ENCODE peak calls at places on chromosomes 7 and 10, in nine cellular contexts. One of them, this sample, is unnamed.

GRCh38 chr10:69419096-69419760 is 2.5 kb upstream of the TACR2 start:
- DNase-seq in Panc1: no peak
- DNase-seq in choroid plexus epithelial cell: no peak
- DNase-seq in endothelial cell of umbilical vein: no peak
- DNase-seq in MM.1S: no peak
- DNase-seq in IMR-90: no peak
- DNase-seq in A549: no peak
- DNase-seq in GM23338: no peak
- DNase-seq in cardiac muscle cell: no peak
- DNase-seq in this sample: no peak

GRCh38 chr10:117442944-117443676 is 67.9 kb upstream of the PDZD8 start:
- DNase-seq in MM.1S: peak; percentile 46
- DNase-seq in cardiac muscle cell: peak; percentile 80
- DNase-seq in endothelial cell of umbilical vein: peak; percentile 87
- DNase-seq in GM23338: peak; percentile 95
- DNase-seq in IMR-90: peak; percentile 32
- DNase-seq in Panc1: no peak
- DNase-seq in A549: peak; percentile 77
- DNase-seq in choroid plexus epithelial cell: peak; percentile 81
- DNase-seq in this sample: peak; percentile 97

GRCh38 chr10:74612195-74612594 is 214.2 kb upstream of the KAT6B start:
- DNase-seq in A549: no peak
- DNase-seq in MM.1S: no peak
- DNase-seq in IMR-90: peak; percentile 42
- DNase-seq in choroid plexus epithelial cell: peak; percentile 32
- DNase-seq in cardiac muscle cell: no peak
- DNase-seq in endothelial cell of umbilical vein: no peak
- DNase-seq in Panc1: no peak
- DNase-seq in GM23338: no peak
- DNase-seq in this sample: peak; percentile 13

GRCh38 chr7:4675771-4676373 is 6.2 kb upstream of the FOXK1 start:
- DNase-seq in GM23338: no peak
- DNase-seq in A549: no peak
- DNase-seq in choroid plexus epithelial cell: no peak
- DNase-seq in IMR-90: no peak
- DNase-seq in endothelial cell of umbilical vein: no peak
- DNase-seq in Panc1: no peak
- DNase-seq in MM.1S: no peak
- DNase-seq in cardiac muscle cell: no peak
- DNase-seq in this sample: no peak

GRCh38 chr7:39105720-39106119 is 128.0 kb downstream of the POU6F2 start:
- DNase-seq in A549: no peak
- DNase-seq in GM23338: no peak
- DNase-seq in MM.1S: no peak
- DNase-seq in endothelial cell of umbilical vein: no peak
- DNase-seq in IMR-90: no peak
- DNase-seq in choroid plexus epithelial cell: no peak
- DNase-seq in cardiac muscle cell: no peak
- DNase-seq in Panc1: no peak
- DNase-seq in this sample: no peak

GRCh38 chr7:78794101-78794500 is 659.4 kb downstream of the MAGI2 start:
- DNase-seq in MM.1S: no peak
- DNase-seq in Panc1: no peak
- DNase-seq in cardiac muscle cell: no peak
- DNase-seq in choroid plexus epithelial cell: peak; percentile 5
- DNase-seq in IMR-90: peak; percentile 82
- DNase-seq in GM23338: peak; percentile 64
- DNase-seq in endothelial cell of umbilical vein: no peak
- DNase-seq in A549: no peak
- DNase-seq in this sample: no peak

GRCh38 chr7:154744226-154744860 is 258.6 kb downstream of the PAXIP1 start:
- DNase-seq in MM.1S: peak; percentile 28
- DNase-seq in choroid plexus epithelial cell: peak; percentile 2
- DNase-seq in cardiac muscle cell: peak; percentile 57
- DNase-seq in Panc1: peak; percentile 25
- DNase-seq in IMR-90: no peak
- DNase-seq in GM23338: peak; percentile 44
- DNase-seq in A549: peak; percentile 21
- DNase-seq in endothelial cell of umbilical vein: no peak
- DNase-seq in this sample: peak; percentile 0

GRCh38 chr10:77801474-77802238 is 124.9 kb downstream of the DLG5 start:
- DNase-seq in A549: no peak
- DNase-seq in endothelial cell of umbilical vein: no peak
- DNase-seq in GM23338: no peak
- DNase-seq in Panc1: no peak
- DNase-seq in cardiac muscle cell: no peak
- DNase-seq in IMR-90: peak; percentile 52
- DNase-seq in choroid plexus epithelial cell: no peak
- DNase-seq in MM.1S: peak; percentile 87
- DNase-seq in this sample: peak; percentile 56

GRCh38 chr10:101986277-101986971 is 69.5 kb downstream of the ARMH3 start:
- DNase-seq in GM23338: no peak
- DNase-seq in Panc1: no peak
- DNase-seq in endothelial cell of umbilical vein: peak; percentile 47
- DNase-seq in choroid plexus epithelial cell: peak; percentile 53
- DNase-seq in IMR-90: no peak
- DNase-seq in MM.1S: peak; percentile 25
- DNase-seq in cardiac muscle cell: peak; percentile 42
- DNase-seq in A549: no peak
- DNase-seq in this sample: no peak

DNA sequence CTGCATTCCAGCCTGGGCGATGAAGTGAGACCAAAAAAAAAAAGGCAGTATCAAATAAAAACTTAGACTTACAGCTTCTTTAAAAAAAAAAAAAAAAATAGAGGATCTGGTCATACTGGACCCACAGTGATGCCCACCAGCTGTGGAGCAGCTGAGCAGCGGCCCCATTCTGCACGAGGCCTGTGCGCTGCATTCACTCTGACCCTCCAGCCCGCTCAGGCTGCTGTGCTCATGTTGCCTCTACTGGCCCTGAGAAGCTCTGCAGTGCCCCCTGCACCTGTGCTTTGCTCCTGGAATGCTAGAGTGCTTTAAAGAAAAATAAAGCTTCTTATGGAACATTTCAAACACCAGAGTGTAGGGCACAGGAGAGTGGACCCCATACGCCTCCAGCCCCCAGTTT is 33.2 kb downstream of the TMEM120A start:
- DNase-seq in choroid plexus epithelial cell: no peak
- DNase-seq in Panc1: no peak
- DNase-seq in MM.1S: no peak
- DNase-seq in A549: no peak
- DNase-seq in cardiac muscle cell: no peak
- DNase-seq in endothelial cell of umbilical vein: no peak
- DNase-seq in IMR-90: no peak
- DNase-seq in GM23338: peak; percentile 65
- DNase-seq in this sample: no peak
- TF ChIP-seq CTCF in choroid plexus epithelial cell: peak; percentile 32
- TF ChIP-seq CTCF in Panc1: no peak
- TF ChIP-seq CTCF in MM.1S: no peak
- TF ChIP-seq CTCF in A549: no peak
- TF ChIP-seq CTCF in cardiac muscle cell: peak; percentile 5
- TF ChIP-seq CTCF in endothelial cell of umbilical vein: no peak
- TF ChIP-seq CTCF in IMR-90: no peak
- TF ChIP-seq CTCF in GM23338: peak; percentile 39
- TF ChIP-seq CTCF in this sample: no peak

DNA sequence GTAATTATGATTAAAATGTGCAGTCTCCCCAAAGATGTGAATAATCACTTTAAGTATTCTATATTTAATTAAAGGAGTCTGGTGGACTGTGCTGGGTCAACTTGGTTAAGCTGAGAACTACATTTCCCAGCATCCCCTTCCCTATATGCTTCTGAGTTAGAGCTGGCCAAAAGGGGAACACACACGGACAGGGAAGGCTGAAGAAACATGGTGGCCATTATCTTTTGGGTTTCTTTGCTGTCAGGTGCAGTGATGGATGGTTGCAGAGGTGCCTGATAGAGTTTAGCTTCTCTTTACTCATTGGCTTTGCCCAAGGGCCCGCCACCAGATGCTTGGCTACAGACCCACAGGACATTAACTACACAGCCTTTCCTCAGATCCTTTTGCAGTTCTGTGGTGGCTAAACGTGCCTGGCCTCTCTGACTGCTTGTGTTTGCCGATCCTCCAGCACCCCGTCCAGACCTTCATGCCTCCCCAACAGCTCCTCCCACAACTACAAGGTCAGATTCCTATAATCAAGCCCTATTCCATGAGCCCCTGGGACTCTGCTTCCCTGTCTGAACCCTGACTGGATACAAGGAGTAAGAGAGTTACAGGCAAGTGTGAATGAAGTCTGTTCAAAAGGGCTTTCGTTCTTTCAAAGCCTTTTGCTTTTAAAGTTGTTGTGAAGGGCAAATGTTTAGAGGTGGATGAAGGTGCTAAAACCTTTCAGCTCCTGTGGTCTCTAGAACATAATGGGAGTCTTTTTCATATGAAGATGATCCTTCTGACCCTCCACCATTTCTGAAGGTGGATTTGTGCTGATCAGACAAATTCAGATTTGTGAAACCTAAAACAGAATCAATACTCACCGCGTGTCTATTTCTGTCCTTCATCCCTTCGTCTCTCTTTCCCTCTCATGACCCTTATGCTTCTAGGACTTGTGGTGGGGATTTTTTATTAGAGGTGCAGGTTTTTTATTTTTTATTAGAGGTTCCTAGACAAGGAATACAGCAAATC is 21.5 kb downstream of the BUB3 start:
- DNase-seq in IMR-90: no peak
- DNase-seq in MM.1S: no peak
- DNase-seq in choroid plexus epithelial cell: no peak
- DNase-seq in A549: no peak
- DNase-seq in GM23338: no peak
- DNase-seq in cardiac muscle cell: no peak
- DNase-seq in Panc1: no peak
- DNase-seq in endothelial cell of umbilical vein: no peak
- DNase-seq in this sample: no peak
- TF ChIP-seq CTCF in IMR-90: no peak
- TF ChIP-seq CTCF in MM.1S: no peak
- TF ChIP-seq CTCF in choroid plexus epithelial cell: no peak
- TF ChIP-seq CTCF in A549: no peak
- TF ChIP-seq CTCF in GM23338: no peak
- TF ChIP-seq CTCF in cardiac muscle cell: no peak
- TF ChIP-seq CTCF in Panc1: no peak
- TF ChIP-seq CTCF in endothelial cell of umbilical vein: no peak
- TF ChIP-seq CTCF in this sample: no peak

GRCh38 chr10:131448883-131449282 is 137.4 kb upstream of the TCERG1L start:
- DNase-seq in MM.1S: no peak
- DNase-seq in endothelial cell of umbilical vein: no peak
- DNase-seq in cardiac muscle cell: no peak
- DNase-seq in A549: no peak
- DNase-seq in GM23338: no peak
- DNase-seq in Panc1: no peak
- DNase-seq in choroid plexus epithelial cell: no peak
- DNase-seq in IMR-90: no peak
- DNase-seq in this sample: no peak
- TF ChIP-seq CTCF in MM.1S: no peak
- TF ChIP-seq CTCF in endothelial cell of umbilical vein: no peak
- TF ChIP-seq CTCF in cardiac muscle cell: no peak
- TF ChIP-seq CTCF in A549: no peak
- TF ChIP-seq CTCF in GM23338: no peak
- TF ChIP-seq CTCF in Panc1: no peak
- TF ChIP-seq CTCF in choroid plexus epithelial cell: no peak
- TF ChIP-seq CTCF in IMR-90: no peak
- TF ChIP-seq CTCF in this sample: no peak

DNA sequence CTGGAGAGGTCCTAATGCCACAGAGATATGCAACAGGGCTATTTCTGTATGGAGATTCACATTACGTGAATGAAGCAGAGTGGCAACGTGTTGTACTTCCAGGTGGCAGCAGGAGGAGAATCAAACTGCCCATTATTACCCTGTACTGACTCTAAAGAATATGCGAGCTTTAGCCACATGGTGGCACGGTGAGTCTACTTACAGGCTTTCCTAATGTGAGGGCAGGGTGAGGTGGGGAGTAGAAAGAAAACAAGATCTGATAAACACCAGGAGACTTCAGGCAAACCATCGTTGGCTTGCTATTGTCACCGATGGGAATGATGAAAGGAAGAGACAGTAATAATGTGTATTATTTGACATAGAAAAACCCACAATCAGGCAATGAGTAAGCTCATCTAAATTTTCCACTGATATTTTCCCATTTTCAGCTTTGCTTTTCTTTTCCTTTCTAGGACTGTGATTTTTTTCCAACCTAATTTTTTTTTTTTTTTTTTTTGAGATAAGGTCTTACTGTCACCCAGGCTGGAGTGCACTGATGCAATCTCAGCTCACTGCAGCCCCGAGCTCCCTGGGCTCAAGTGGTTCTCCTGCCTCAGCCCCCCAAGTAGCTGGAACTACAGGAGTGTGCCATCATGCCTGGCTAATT is 164.3 kb downstream of the BTAF1 start:
- DNase-seq in Panc1: peak; percentile 84
- DNase-seq in MM.1S: peak; percentile 94
- DNase-seq in endothelial cell of umbilical vein: peak; percentile 91
- DNase-seq in cardiac muscle cell: peak; percentile 80
- DNase-seq in GM23338: peak; percentile 94
- DNase-seq in choroid plexus epithelial cell: peak; percentile 92
- DNase-seq in IMR-90: peak; percentile 82
- DNase-seq in A549: peak; percentile 86
- DNase-seq in this sample: peak; percentile 89
- TF ChIP-seq CTCF in Panc1: peak; percentile 92
- TF ChIP-seq CTCF in MM.1S: peak; percentile 94
- TF ChIP-seq CTCF in endothelial cell of umbilical vein: peak; percentile 82
- TF ChIP-seq CTCF in cardiac muscle cell: peak; percentile 78
- TF ChIP-seq CTCF in GM23338: peak; percentile 87
- TF ChIP-seq CTCF in choroid plexus epithelial cell: peak; percentile 92
- TF ChIP-seq CTCF in IMR-90: peak; percentile 96
- TF ChIP-seq CTCF in A549: peak; percentile 94
- TF ChIP-seq CTCF in this sample: peak; percentile 94

DNA sequence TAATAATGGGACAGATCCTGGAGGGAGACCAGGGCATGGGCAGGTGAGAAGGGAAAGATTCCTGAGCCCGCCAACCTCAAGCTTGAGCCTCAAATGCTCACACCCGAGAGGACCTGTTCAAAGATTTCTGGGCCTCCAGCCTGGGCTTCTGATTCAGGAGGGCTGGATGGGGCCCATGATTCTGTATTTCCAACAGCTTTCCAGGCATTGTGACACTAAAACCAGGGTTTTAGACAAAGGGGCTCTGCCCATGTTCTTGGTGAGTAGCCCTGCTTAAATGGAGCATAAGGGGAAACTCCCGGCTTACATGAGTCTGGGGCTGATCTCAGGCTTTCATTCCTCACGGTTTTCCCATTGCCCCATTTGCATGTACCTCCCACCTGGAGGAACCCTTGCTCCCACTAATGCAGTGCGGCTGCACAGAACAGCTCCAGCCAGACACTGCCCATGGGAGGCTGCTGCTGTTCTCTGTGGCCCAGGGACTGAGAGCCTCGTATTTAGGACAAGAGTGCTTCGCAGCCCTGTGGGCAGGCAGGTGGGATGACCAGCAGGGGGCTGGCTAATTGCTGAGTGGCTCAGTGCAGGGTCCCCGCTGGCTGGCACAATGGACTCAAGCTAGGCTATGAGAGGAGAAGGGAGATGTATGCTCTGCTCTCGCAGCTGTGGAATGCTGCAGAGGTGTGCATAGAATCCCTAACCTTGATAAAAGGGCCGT is 135.3 kb upstream of the COBL start:
- DNase-seq in Panc1: no peak
- DNase-seq in GM23338: peak; percentile 81
- DNase-seq in IMR-90: no peak
- DNase-seq in choroid plexus epithelial cell: no peak
- DNase-seq in cardiac muscle cell: no peak
- DNase-seq in endothelial cell of umbilical vein: no peak
- DNase-seq in MM.1S: no peak
- DNase-seq in A549: no peak
- DNase-seq in this sample: no peak
- TF ChIP-seq CTCF in Panc1: no peak
- TF ChIP-seq CTCF in GM23338: peak; percentile 57
- TF ChIP-seq CTCF in IMR-90: no peak
- TF ChIP-seq CTCF in choroid plexus epithelial cell: no peak
- TF ChIP-seq CTCF in cardiac muscle cell: no peak
- TF ChIP-seq CTCF in endothelial cell of umbilical vein: no peak
- TF ChIP-seq CTCF in MM.1S: no peak
- TF ChIP-seq CTCF in A549: no peak
- TF ChIP-seq CTCF in this sample: no peak